ENCODE peak calls at places on chromosomes 12 and 14, in four cellular contexts. I is fibroblast of lung, H is OCI-LY7, U is astrocyte. N is an unnamed sample.

GRCh38 chr12:132003846-132004245 is 54.1 kb downstream of the EP400 start:
- DNase-seq in I (peak; percentile 9), H (no peak), U (peak; percentile 76), N (no peak)

GRCh38 chr14:21308132-21308478 is 28.2 kb downstream of the RPGRIP1 start:
- DNase-seq in I (no peak), H (no peak), U (no peak), N (no peak)

GRCh38 chr12:59370933-59371332 is 224.9 kb upstream of the SLC16A7 start:
- DNase-seq in I (no peak), H (no peak), U (no peak), N (no peak)

GRCh38 chr14:68283378-68284123 is 464.0 kb downstream of the RAD51B start:
- DNase-seq in I (no peak), H (peak; percentile 96), U (no peak), N (no peak)

GRCh38 chr12:69476276-69477017 is 6.3 kb downstream of the FRS2 start:
- DNase-seq in I (peak; percentile 34), H (no peak), U (no peak), N (no peak)

GRCh38 chr14:32372154-32372553 is 43.1 kb downstream of the AKAP6 start:
- DNase-seq in I (peak; percentile 96), H (no peak), U (peak; percentile 95), N (peak; percentile 44)

GRCh38 chr12:89333564-89334252 is 18.6 kb downstream of the DUSP6 start:
- DNase-seq in I (no peak), H (no peak), U (no peak), N (no peak)

GRCh38 chr12:32502693-32503510 is 103.5 kb downstream of the FGD4 start:
- DNase-seq in I (peak; percentile 95), H (no peak), U (peak; percentile 18), N (no peak)

GRCh38 chr12:50055831-50056628 is 1.4 kb upstream of the ASIC1 start:
- DNase-seq in I (peak; percentile 44), H (peak; percentile 71), U (no peak), N (no peak)

GRCh38 chr12:23008613-23009012 is 383.6 kb downstream of the ETNK1 start:
- DNase-seq in I (no peak), H (no peak), U (peak; percentile 43), N (no peak)

GRCh38 chr12:124720019-124720686 is 143.5 kb downstream of the SCARB1 start:
- DNase-seq in I (peak; percentile 43), H (no peak), U (peak; percentile 88), N (no peak)
- TF ChIP-seq CTCF in I (no peak), H (no peak), U (peak; percentile 16), N (peak; percentile 46)

DNA sequence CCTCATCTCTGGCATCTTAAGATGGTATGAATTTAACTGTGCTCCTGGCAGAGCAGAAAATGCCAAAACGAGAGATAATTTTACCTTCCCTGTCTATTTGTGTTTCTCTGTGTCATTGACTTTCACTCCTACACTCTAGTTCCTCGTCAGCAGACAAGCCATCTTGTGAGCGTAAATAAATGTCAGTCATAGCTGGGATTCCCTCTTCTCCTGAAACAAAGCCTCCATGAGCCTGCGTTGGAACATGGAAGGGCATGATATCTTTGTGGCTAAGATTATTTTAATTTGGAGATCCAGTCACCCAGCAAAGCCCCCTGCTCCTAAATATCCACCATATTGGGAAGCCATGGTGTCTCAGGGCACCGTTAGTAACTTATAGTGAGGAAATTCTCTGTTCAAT is 37.8 kb upstream of the TUNAR start:
- DNase-seq in I (no peak), H (no peak), U (no peak), N (no peak)
- H2AFZ ChIP-seq in I (no peak overlapping the region), H (no peak overlapping the region), U (no peak overlapping the region), N (no peak overlapping the region)

GRCh38 chr12:27817761-27818160 is 37.7 kb upstream of the MANSC4 start:
- DNase-seq in I (peak; percentile 66), H (no peak), U (no peak), N (no peak)

GRCh38 chr12:27820564-27820963 is 40.5 kb upstream of the MANSC4 start:
- DNase-seq in I (no peak), H (no peak), U (no peak), N (no peak)

GRCh38 chr12:27821259-27821973 is 41.4 kb upstream of the MANSC4 start:
- DNase-seq in I (peak; percentile 86), H (peak; percentile 83), U (peak; percentile 76), N (peak; percentile 23)

GRCh38 chr12:27814851-27815591 is 35.0 kb upstream of the MANSC4 start:
- DNase-seq in I (peak; percentile 56), H (no peak), U (no peak), N (no peak)

GRCh38 chr12:27818421-27818918 is 38.4 kb upstream of the MANSC4 start:
- DNase-seq in I (peak; percentile 34), H (no peak), U (no peak), N (no peak)
- H3K27ac ChIP-seq in I (no peak overlapping the region), H (no peak overlapping the region), U (no peak overlapping the region), N (no peak overlapping the region)

DNA sequence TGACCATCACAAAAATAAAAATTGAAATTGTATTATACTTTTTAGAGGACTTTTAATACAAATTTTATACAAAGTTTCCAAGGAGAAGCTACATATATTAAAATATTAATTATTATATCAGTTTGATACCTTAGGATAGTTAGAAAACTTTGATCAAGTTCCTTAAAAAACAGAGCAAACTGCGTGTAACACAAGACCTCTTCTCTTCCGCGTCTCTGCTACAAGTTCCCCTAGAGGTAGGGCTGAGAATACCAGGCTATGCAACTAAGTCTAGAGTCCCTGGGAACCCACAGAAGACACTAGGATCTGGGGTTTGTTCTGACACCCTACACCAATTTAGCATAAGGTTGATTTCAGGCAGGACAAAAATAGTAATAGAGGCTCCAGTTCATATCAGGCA is 319.0 kb downstream of the FOXG1 start:
- DNase-seq in I (peak; percentile 18), H (no peak), U (no peak), N (no peak)
- TF ChIP-seq CTCF in I (peak; percentile 42), H (no peak), U (peak; percentile 21), N (peak; percentile 16)

GRCh38 chr12:125056306-125056705 is 8.9 kb upstream of the AACS start:
- DNase-seq in I (no peak), H (no peak), U (no peak), N (no peak)
- H2AFZ ChIP-seq in I (peak overlapping the region; percentile 17), H (no peak overlapping the region), U (no peak overlapping the region), N (no peak overlapping the region)

GRCh38 chr12:109531411-109531810 is 41.9 kb downstream of the MMAB start:
- DNase-seq in I (no peak), H (no peak), U (no peak), N (no peak)

GRCh38 chr12:109529618-109530300 is 43.5 kb downstream of the MMAB start:
- DNase-seq in I (no peak), H (no peak), U (no peak), N (no peak)

GRCh38 chr12:109527489-109528123 is 45.7 kb downstream of the MMAB start:
- DNase-seq in I (no peak), H (no peak), U (no peak), N (no peak)

GRCh38 chr12:109532721-109533486 is 40.4 kb downstream of the MMAB start:
- DNase-seq in I (no peak), H (no peak), U (no peak), N (no peak)

DNA sequence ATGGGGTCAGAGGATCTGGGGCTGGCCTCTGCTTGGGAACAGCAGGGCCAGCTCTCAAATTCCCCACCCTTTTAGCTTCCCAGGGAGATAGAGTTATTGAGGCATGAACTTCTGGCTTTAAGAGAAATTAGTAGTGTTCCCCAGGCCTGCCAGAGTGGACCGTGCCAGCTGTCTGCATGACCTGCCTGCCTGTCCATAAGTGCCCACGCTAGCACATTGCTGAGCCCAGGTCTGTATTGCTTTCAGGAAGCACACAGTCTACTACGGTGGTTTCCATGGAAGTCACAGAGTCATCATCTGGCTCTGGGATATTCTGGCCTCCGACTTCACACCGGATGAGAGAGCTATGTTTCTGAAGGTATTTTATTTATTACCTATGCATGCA is 43.0 kb downstream of the MMAB start:
- DNase-seq in I (no peak), H (no peak), U (no peak), N (no peak)
- H3K27ac ChIP-seq in I (no peak overlapping the region), H (no peak overlapping the region), U (no peak overlapping the region), N (no peak overlapping the region)

GRCh38 chr12:123938679-123939480 is 33.8 kb downstream of the CCDC92 start:
- DNase-seq in I (no peak), H (peak; percentile 4), U (no peak), N (no peak)
- TF ChIP-seq CTCF in I (no peak), H (peak; percentile 69), U (peak; percentile 23), N (peak; percentile 59)

GRCh38 chr14:57378661-57379060 is 11.7 kb upstream of the NAA30 start:
- DNase-seq in I (peak; percentile 35), H (no peak), U (no peak), N (no peak)

GRCh38 chr14:57383125-57383524 is 7.3 kb upstream of the NAA30 start:
- DNase-seq in I (no peak), H (no peak), U (no peak), N (no peak)

GRCh38 chr14:57382283-57382682 is 8.1 kb upstream of the NAA30 start:
- DNase-seq in I (peak; percentile 67), H (no peak), U (peak; percentile 80), N (peak; percentile 48)

GRCh38 chr14:57375156-57375555 is 15.2 kb upstream of the NAA30 start:
- DNase-seq in I (no peak), H (no peak), U (no peak), N (no peak)

DNA sequence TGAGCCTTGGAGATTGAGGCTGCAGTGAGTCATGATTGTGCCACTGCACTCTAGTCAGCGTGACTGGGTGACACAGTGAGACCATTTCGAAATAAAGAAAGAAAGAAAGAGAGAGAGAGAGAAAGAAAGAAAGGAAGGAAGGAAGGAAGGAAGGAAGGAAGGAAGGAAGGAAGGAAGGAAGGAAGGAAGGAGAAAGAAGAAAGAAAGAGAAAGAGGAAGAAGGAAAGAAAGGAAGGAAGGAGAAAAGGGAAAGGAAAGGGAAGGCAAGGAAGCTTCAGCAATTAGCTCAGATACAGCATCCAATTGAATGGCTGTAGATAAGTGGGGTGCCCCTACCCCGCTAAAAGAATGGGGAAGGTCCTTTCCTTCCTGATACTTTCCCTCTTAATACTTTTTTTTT is 9.5 kb upstream of the NAA30 start:
- DNase-seq in I (no peak), H (no peak), U (no peak), N (no peak)
- H2AFZ ChIP-seq in I (peak overlapping the region; percentile 19), H (no peak overlapping the region), U (no peak overlapping the region), N (no peak overlapping the region)

DNA sequence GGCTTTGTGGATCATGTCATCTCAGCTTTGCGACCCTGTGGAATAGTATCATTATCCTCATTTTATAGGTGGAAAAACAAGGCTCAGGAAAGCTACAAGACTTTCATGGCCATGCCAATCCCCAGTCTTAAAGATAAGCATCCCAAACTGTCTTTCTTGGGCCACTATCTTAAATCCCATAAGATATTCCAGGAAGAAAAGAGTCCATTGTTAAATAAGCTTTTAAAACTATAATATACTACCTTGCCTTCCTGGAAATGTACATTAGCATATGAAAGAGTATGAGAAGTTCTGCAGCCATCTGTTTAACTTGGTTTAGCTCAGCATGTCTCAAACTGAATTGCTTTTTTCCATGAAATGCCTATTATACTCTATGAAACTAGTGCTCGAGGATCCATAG is 77.0 kb downstream of the B4GALNT3 start:
- DNase-seq in I (no peak), H (no peak), U (no peak), N (no peak)
- H3K27ac ChIP-seq in I (no peak overlapping the region), H (no peak overlapping the region), U (no peak overlapping the region), N (no peak overlapping the region)

GRCh38 chr12:26631846-26632245 is 201.1 kb downstream of the ITPR2 start:
- DNase-seq in I (no peak), H (no peak), U (peak; percentile 73), N (no peak)
- TF ChIP-seq CTCF in I (no peak), H (no peak), U (no peak), N (no peak)